ENCODE peak calls at places on chromosomes 6 and 20, in five cellular contexts. V is CD8-positive, alpha-beta memory T cell; F is HCT116; S is cardiac muscle cell; I is pancreas. U is an unnamed sample. For H3K4me1 and H3K9me3, the result is how much of the 10 kb centered on the place peaks cover.

GRCh38 chr6:18893540-18894269 is 506.6 kb downstream of the RNF144B start:
- DNase-seq in F (no peak), I (no peak), S (no peak), V (no peak), U (no peak)

GRCh38 chr6:151478670-151479069 is 15.1 kb upstream of the CCDC170 start:
- DNase-seq in I (no peak), F (no peak), S (no peak), V (no peak), U (no peak)

GRCh38 chr6:149289192-149289741 is 28.2 kb upstream of the TAB2 start:
- DNase-seq in V (no peak), S (no peak), F (no peak), I (no peak), U (no peak)

GRCh38 chr20:14334306-14334930 is 3.0 kb downstream of the FLRT3 start:
- DNase-seq in V (no peak), I (no peak), S (peak), F (no peak), U (no peak)

GRCh38 chr6:117142145-117142544 is 123.2 kb upstream of the VGLL2 start:
- DNase-seq in S (no peak), I (no peak), F (no peak), V (no peak), U (no peak)

GRCh38 chr6:11810039-11810541 is 31.5 kb upstream of the ADTRP start:
- DNase-seq in S (peak), F (no peak), V (no peak), I (peak), U (peak)

GRCh38 chr6:45898941-45899682 is 116.5 kb downstream of the CLIC5 start:
- DNase-seq in V (no peak), S (no peak), I (no peak), F (no peak), U (no peak)

GRCh38 chr6:71383476-71383875 is 94.9 kb downstream of the OGFRL1 start:
- DNase-seq in S (no peak), I (no peak), V (no peak), F (peak), U (no peak)

GRCh38 chr6:160520043-160520904 is 143.8 kb downstream of the LPA start:
- DNase-seq in V (peak), I (peak), F (no peak), S (peak), U (peak)

GRCh38 chr6:5003604-5004372 is at the start of gene RPP40:
- DNase-seq in S (peak), F (peak), V (peak), I (peak), U (peak)

GRCh38 chr6:26300828-26301227 is 64.2 kb upstream of the BTN3A2 start:
- DNase-seq in I (no peak), V (no peak), S (no peak), F (no peak), U (no peak)

GRCh38 chr6:26300359-26300758 is 64.6 kb upstream of the BTN3A2 start:
- DNase-seq in S (no peak), I (no peak), F (no peak), V (no peak), U (no peak)

GRCh38 chr6:26301638-26302037 is 63.4 kb upstream of the BTN3A2 start:
- DNase-seq in V (no peak), S (no peak), F (no peak), I (no peak), U (no peak)

GRCh38 chr6:26300043-26300331 is 65.0 kb upstream of the BTN3A2 start:
- DNase-seq in V (no peak), F (no peak), I (no peak), S (no peak), U (no peak)

GRCh38 chr6:26299286-26300042 is 65.5 kb upstream of the BTN3A2 start:
- DNase-seq in S (no peak), V (no peak), F (no peak), I (no peak), U (no peak)
- H3K4me1 ChIP-seq in S (under half), V (under half), F (under half), I (under half), U (under half)

GRCh38 chr20:56217820-56218219 is 30.7 kb upstream of the MC3R start:
- DNase-seq in S (no peak), F (no peak), I (no peak), V (no peak), U (no peak)

GRCh38 chr20:56223352-56223751 is 25.2 kb upstream of the MC3R start:
- DNase-seq in V (no peak), F (no peak), S (no peak), I (no peak), U (peak)

GRCh38 chr20:56222201-56222600 is 26.3 kb upstream of the MC3R start:
- DNase-seq in S (no peak), I (no peak), F (no peak), V (no peak), U (no peak)

GRCh38 chr20:56222945-56223344 is 25.6 kb upstream of the MC3R start:
- DNase-seq in S (no peak), I (no peak), V (no peak), F (no peak), U (no peak)
- H3K9me3 ChIP-seq in S (under half), I (under half), V (under half), F (under half), U (under half)

DNA sequence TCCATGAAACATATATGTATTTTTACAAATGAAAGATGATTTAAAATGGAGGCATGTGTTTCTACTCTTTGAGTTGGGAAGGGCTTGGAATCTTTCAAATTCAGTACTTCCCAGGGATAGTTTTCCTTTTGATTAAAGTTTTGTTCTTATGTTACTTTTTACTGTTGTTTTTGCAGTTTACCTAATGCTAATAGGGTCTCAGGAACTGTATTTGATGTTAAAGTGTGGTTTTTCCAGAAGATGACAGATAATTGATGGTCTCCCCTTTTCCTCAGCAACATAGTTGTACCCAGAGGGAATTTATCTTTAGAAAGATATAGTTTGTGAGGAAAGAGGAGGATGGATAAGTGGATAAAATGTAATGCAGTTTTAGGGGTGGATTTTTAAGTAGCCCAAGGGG is 42.1 kb downstream of the GNAS start:
- DNase-seq in F (no peak), S (no peak), I (no peak), V (no peak), U (no peak)
- H3K4me1 ChIP-seq in F (under half), S (half or more), I (under half), V (under half), U (under half)

DNA sequence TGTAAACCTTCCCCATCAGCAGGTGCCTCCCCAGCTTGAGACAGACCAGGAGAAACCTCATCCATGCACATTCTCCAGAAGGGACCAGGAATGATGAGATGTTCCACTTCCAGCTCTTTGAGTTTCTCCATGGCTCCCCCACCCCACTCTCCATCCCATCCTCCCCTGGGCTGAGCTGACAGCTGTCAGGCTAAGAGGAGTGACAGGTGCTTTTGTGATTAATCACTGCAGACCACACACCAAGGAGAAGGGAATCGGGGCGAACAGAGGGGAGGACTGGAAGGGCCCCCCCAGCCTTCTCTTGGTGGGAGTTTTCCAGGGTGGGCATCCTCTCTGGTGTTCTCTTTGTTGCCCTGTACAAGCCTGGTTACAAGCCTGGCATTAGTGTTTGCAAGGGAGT is 56.1 kb upstream of the ZFAND3 start:
- DNase-seq in S (no peak), F (no peak), V (no peak), I (no peak), U (no peak)
- H3K9me3 ChIP-seq in S (under half), F (under half), V (under half), I (under half), U (under half)

GRCh38 chr6:169988769-169989550 is 237.5 kb downstream of the ERMARD start:
- DNase-seq in S (no peak), F (no peak), I (no peak), V (no peak), U (no peak)

GRCh38 chr6:169985121-169986015 is 233.9 kb downstream of the ERMARD start:
- DNase-seq in V (no peak), F (no peak), S (no peak), I (no peak), U (no peak)

GRCh38 chr6:169986171-169986847 is 234.9 kb downstream of the ERMARD start:
- DNase-seq in S (no peak), F (no peak), V (no peak), I (no peak), U (peak)

GRCh38 chr6:169984181-169985120 is 233.0 kb downstream of the ERMARD start:
- DNase-seq in I (no peak), F (no peak), V (no peak), S (no peak), U (peak)

DNA sequence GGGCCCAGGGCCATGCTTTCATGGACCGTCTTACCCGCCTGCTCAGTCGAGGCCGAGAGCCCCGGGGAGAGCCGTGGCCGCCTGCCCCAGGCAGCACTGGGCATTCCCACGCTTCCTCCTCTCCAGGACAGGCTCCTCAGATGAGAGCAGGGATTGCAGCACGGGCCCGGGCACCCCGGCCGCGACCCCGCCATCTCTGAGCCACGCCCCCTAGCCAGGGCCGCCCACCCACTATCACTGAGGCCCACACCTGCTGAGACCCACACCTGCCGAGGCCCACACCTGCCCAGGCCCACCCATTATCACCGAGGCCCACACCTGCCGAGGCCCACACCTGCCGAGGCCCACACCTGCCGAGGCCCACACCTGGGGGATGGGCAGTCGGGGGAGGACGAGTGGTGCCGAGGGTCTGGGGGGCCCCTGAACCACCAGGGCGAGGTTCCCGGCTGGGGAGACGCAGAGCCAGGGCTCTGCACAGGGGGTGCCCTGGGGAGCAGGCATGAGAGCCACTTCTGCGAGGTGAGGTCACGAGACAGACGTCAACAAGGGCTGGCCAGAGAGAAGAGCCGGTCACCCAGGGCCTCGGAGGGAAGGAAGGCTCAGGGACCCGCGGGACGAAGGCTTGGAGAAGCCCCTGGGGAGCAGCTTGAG is 235.6 kb downstream of the ERMARD start:
- DNase-seq in F (no peak), I (no peak), S (no peak), V (no peak), U (peak)
- H3K4me1 ChIP-seq in F (under half), I (under half), S (under half), V (under half), U (under half)

GRCh38 chr20:23966927-23967615 is 21.5 kb downstream of the GGTLC1 start:
- DNase-seq in I (no peak), S (no peak), V (no peak), F (no peak), U (no peak)

GRCh38 chr20:23959054-23959453 is 29.5 kb downstream of the GGTLC1 start:
- DNase-seq in S (no peak), V (no peak), I (no peak), F (no peak), U (no peak)

GRCh38 chr20:23967616-23967979 is 21.0 kb downstream of the GGTLC1 start:
- DNase-seq in I (no peak), F (no peak), V (no peak), S (no peak), U (no peak)

GRCh38 chr20:23966298-23966697 is 22.3 kb downstream of the GGTLC1 start:
- DNase-seq in I (no peak), S (no peak), V (no peak), F (no peak), U (no peak)

GRCh38 chr20:23963941-23964340 is 24.6 kb downstream of the GGTLC1 start:
- DNase-seq in F (no peak), V (no peak), S (no peak), I (no peak), U (no peak)
- H3K9me3 ChIP-seq in F (under half), V (under half), S (under half), I (under half), U (under half)

DNA sequence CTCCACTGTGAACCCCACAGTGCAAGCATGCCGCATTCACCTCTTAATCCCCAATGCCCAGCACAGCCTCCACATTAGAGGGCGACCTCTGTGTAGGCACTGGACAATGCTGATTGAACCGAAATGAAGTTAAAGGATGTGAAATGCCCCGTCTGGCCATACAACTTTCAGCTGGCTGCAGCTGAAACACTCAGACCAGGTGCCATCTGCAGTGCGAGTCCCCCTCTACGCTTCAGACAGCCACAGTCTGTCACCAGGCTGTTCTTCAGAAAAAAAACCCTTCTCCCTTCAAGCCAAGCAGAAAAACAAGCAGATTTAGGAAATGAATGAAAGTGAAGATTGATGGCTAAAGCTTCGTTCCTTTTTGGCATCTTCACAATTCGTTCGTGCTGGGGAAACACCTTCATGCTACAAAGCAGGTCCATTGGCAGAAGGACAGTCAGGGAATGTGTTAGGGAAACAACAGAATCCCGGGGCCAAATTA is 44.7 kb downstream of the TNFAIP3 start:
- DNase-seq in F (no peak), S (no peak), V (no peak), I (no peak), U (no peak)
- H3K4me1 ChIP-seq in F (under half), S (under half), V (under half), I (under half), U (under half)

GRCh38 chr6:80091506-80091905 is 15.0 kb upstream of the BCKDHB start:
- DNase-seq in V (no peak), F (no peak), I (no peak), S (no peak), U (no peak)
- H3K9me3 ChIP-seq in V (under half), F (under half), I (under half), S (under half), U (under half)

DNA sequence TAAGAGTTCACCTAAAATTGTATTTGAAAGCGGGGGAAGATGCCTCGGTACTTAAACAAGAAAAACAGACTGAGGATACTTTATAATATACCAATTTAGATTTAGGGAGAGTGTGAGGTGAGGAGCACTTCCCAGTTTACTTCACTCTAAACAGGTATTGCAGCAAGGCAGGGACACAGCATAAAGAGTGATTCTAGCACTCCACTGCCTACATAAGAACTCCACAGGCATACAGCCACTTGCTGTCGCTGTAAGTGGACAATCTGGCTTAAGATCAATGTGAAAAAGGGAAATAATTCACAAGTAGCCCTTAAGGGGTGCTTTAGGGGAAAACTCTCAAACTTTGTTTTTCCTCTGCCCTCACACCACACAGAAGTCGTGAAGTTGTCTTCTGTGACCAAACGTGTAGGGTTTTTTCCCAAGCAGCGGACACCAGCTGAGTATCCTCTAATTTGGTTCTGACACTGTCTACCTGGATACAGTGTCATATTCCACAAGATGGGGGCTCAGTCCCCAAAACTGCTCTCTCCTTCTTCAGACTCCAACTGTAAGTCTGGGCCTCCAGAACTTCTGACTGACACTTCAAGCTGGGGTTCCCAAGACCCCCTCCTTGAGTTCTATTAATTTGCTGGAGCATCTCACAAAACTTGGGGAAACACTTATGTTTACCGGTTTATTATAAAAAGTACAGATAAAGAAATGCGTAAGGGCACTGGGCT is 9.3 kb downstream of the ADNP start:
- DNase-seq in F (no peak), I (no peak), V (no peak), S (no peak), U (no peak)
- H3K4me1 ChIP-seq in F (under half), I (under half), V (half or more), S (under half), U (under half)

DNA sequence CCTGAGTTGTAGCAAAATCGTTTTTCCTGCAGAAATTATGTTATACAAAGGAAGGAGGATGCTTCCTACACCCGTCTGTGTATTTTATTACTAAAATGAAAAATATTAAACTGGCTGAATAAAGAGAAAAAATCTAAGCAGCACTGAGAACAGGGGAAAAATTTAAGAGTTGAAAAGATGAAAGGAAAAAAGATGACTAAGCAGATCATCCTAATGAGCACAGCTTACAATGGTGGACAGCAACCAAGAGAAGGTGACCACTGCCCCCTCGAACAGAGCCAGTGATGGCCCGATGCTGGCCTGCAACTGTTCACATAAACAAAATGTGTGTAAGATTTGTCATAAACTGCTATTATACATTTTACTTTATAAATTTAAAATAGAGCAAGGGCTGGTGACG is 4.2 kb downstream of the PROKR2 start:
- DNase-seq in F (no peak), V (no peak), S (no peak), I (no peak), U (no peak)
- H3K9me3 ChIP-seq in F (under half), V (under half), S (under half), I (under half), U (under half)

U was measured in mucosa of descending colon.